ENCODE peak calls at places on chromosomes 12 and 14, in four cellular contexts. W is left cardiac atrium; T is stimulated activated CD4-positive, alpha-beta T cell treated with anti-CD3 and anti-CD28 coated beads, Interleukin-15, amount 100 ng/mL, for 1 hour; G is dorsolateral prefrontal cortex. M is an unnamed sample.

GRCh38 chr14:75088566-75089373 is 19.3 kb downstream of the ZC2HC1C start:
- DNase-seq in T (no peak), W (no peak), G (peak), M (no peak)

GRCh38 chr12:120399531-120399930 is 30.6 kb upstream of the MSI1 start:
- DNase-seq in W (no peak), T (no peak), G (no peak), M (no peak)

GRCh38 chr12:122190842-122191668 is 8.1 kb downstream of the LRRC43 start:
- DNase-seq in W (no peak), G (no peak), T (no peak), M (no peak)

GRCh38 chr14:99029150-99029915 is 242.7 kb downstream of the BCL11B start:
- DNase-seq in W (no peak), T (no peak), G (no peak), M (no peak)

GRCh38 chr12:124498870-124499753 is 68.3 kb downstream of the NCOR2 start:
- DNase-seq in G (no peak), T (no peak), W (no peak), M (no peak)

GRCh38 chr12:66644151-66644550 is 34.7 kb downstream of the GRIP1 start:
- DNase-seq in W (no peak), G (no peak), T (no peak), M (no peak)

GRCh38 chr14:92670967-92671366 is 77.5 kb downstream of the LGMN start:
- DNase-seq in G (no peak), W (peak), T (no peak), M (no peak)

GRCh38 chr14:79602023-79602422 is 609.3 kb downstream of the DIO2 start:
- DNase-seq in G (no peak), T (no peak), W (no peak), M (no peak)

GRCh38 chr14:96497087-96497486 is 5.1 kb upstream of the PAPOLA start:
- DNase-seq in W (no peak), G (no peak), T (no peak), M (no peak)

GRCh38 chr12:107091381-107091780 is 2.0 kb downstream of the CRY1 start:
- DNase-seq in T (no peak), W (no peak), G (no peak), M (no peak)

GRCh38 chr12:93762912-93763311 is 85.7 kb downstream of the CRADD start:
- DNase-seq in T (no peak), W (no peak), G (no peak), M (no peak)

GRCh38 chr12:114662512-114663177 is 21.3 kb downstream of the TBX3 start:
- DNase-seq in W (peak), T (peak), G (peak), M (peak)

GRCh38 chr12:92162079-92162478 is 16.4 kb upstream of the BTG1 start:
- DNase-seq in W (no peak), G (no peak), T (no peak), M (no peak)

GRCh38 chr12:116508145-116509121 is 50.7 kb upstream of the MAP1LC3B2 start:
- DNase-seq in T (no peak), W (peak), G (no peak), M (no peak)

GRCh38 chr14:36238666-36239363 is 62.3 kb upstream of the PTCSC3 start:
- DNase-seq in W (no peak), T (no peak), G (no peak), M (no peak)

GRCh38 chr12:3303410-3304136 is 187.4 kb upstream of the PRMT8 start:
- DNase-seq in T (no peak), G (peak), W (no peak), M (no peak)

GRCh38 chr14:102246071-102246470 is 58.9 kb downstream of the MOK start:
- DNase-seq in W (no peak), T (no peak), G (no peak), M (no peak)

GRCh38 chr14:76720382-76720813 is 40.9 kb upstream of the VASH1 start:
- DNase-seq in G (no peak), T (no peak), W (peak), M (no peak)

GRCh38 chr14:104805326-104805678 is 4.4 kb downstream of the ZBTB42 start:
- DNase-seq in T (no peak), G (no peak), W (peak), M (no peak)

M was measured in occipital lobe.